ENCODE peak calls at places on chromosomes 11 and 22, in seven cellular contexts. P is activated CD4-positive, alpha-beta T cell treated with anti-CD3 and anti-CD28 coated beads, Interleukin-2, amount 50 U/mL, for 1 hour; W is T-helper 17 cell; B is fibroblast of villous mesenchyme; M is heart right ventricle; L is lower lobe of right lung; I is ovary. R is an unnamed sample.
A peak's percentile ranks its signal among the peaks of the same experiment; 100 is the strongest.

GRCh38 chr22:23909258-23909898 is 15.2 kb downstream of the MIF start:
- DNase-seq in M (no peak), L (no peak), I (no peak), B (peak; percentile 65), P (no peak), W (no peak), R (no peak)

GRCh38 chr22:37483594-37484114 is 2.5 kb downstream of the MFNG start:
- DNase-seq in M (no peak), L (no peak), I (no peak), B (no peak), W (no peak), P (no peak), R (no peak)

GRCh38 chr22:46737105-46737975 is 712 bp downstream of the CERK start:
- DNase-seq in B (peak; percentile 55), P (peak; percentile 45), L (no peak), W (no peak), I (peak; percentile 62), M (peak; percentile 48), R (peak; percentile 81)

GRCh38 chr11:73323464-73323863 is 15.4 kb downstream of the ARHGEF17 start:
- DNase-seq in W (no peak), I (peak; percentile 93), B (peak; percentile 79), M (peak; percentile 83), P (no peak), L (peak; percentile 66), R (no peak)

GRCh38 chr22:31753005-31753633 is 700 bp upstream of the DEPDC5 start:
- DNase-seq in P (no peak), W (peak; percentile 4), M (peak; percentile 37), I (peak; percentile 62), B (peak; percentile 22), L (peak; percentile 62), R (peak; percentile 65)

GRCh38 chr11:45949992-45950407 is 27.5 kb downstream of the LARGE2 start:
- DNase-seq in I (no peak), W (no peak), B (no peak), P (no peak), M (no peak), L (no peak), R (no peak)

GRCh38 chr11:60357771-60358170 is 20.6 kb upstream of the MS4A7 start:
- DNase-seq in I (no peak), B (no peak), L (no peak), M (no peak), W (no peak), P (no peak), R (no peak)

GRCh38 chr11:114129699-114130659 is 70.5 kb downstream of the ZBTB16 start:
- DNase-seq in W (no peak), M (no peak), P (no peak), L (no peak), B (no peak), I (no peak), R (no peak)